ENCODE peak calls at places on chromosome 5, in five cellular contexts. D is AG04450, F is GM23338, M is brain microvascular endothelial cell, H is heart left ventricle. B is an unnamed sample.

GRCh38 chr5:160199410-160199911 is 29.8 kb upstream of the FABP6 start:
- DNase-seq in D (no peak), F (peak), M (peak), H (peak), B (peak)

GRCh38 chr5:54002183-54002770 is 308.1 kb downstream of the ARL15 start:
- DNase-seq in D (no peak), F (no peak), M (no peak), H (no peak), B (no peak)

GRCh38 chr5:93151896-93152295 is 429.1 kb downstream of the NR2F1-AS1 start:
- DNase-seq in D (no peak), F (no peak), M (no peak), H (no peak), B (no peak)

GRCh38 chr5:64680289-64680688 is 10.0 kb upstream of the SHISAL2B start:
- DNase-seq in D (no peak), F (peak), M (peak), H (no peak), B (no peak)

GRCh38 chr5:180095545-180095944 is 24.0 kb upstream of the RNF130 start:
- DNase-seq in D (no peak), F (no peak), M (no peak), H (no peak), B (no peak)

GRCh38 chr5:39191216-39191615 is 28.1 kb downstream of the FYB1 start:
- DNase-seq in D (no peak), F (no peak), M (no peak), H (no peak), B (no peak)

GRCh38 chr5:56402273-56403223 is 169.4 kb upstream of the ANKRD55 start:
- DNase-seq in D (no peak), F (peak), M (no peak), H (no peak), B (no peak)

GRCh38 chr5:67610191-67610912 is 413.8 kb upstream of the CD180 start:
- DNase-seq in D (no peak), F (no peak), M (no peak), H (no peak), B (no peak)

GRCh38 chr5:176619203-176619568 is 9.2 kb upstream of the GPRIN1 start:
- DNase-seq in D (peak), F (peak), M (peak), H (peak), B (peak)

GRCh38 chr5:143262393-143263174 is 140.9 kb downstream of the NR3C1 start:
- DNase-seq in D (peak), F (no peak), M (peak), H (no peak), B (no peak)

GRCh38 chr5:157994906-157995519 is 136.1 kb upstream of the CLINT1 start:
- DNase-seq in D (peak), F (peak), M (peak), H (peak), B (peak)

GRCh38 chr5:170451764-170452365 is 52.0 kb upstream of the KCNIP1 start:
- DNase-seq in D (no peak), F (no peak), M (peak), H (no peak), B (no peak)

GRCh38 chr5:151720195-151720594 is 33.5 kb upstream of the SPARC start:
- DNase-seq in D (no peak), F (no peak), M (no peak), H (no peak), B (no peak)

GRCh38 chr5:148913985-148914421 is 87.6 kb downstream of the ADRB2 start:
- DNase-seq in D (peak), F (peak), M (peak), H (no peak), B (no peak)

GRCh38 chr5:36788365-36788764 is 88.2 kb upstream of the NIPBL start:
- DNase-seq in D (no peak), F (no peak), M (no peak), H (no peak), B (no peak)

GRCh38 chr5:121315786-121316185 is 535.9 kb upstream of the FTMT start:
- DNase-seq in D (no peak), F (no peak), M (no peak), H (no peak), B (no peak)

GRCh38 chr5:139648205-139649081 is at the start of gene CXXC5:
- DNase-seq in D (peak), F (peak), M (peak), H (peak), B (peak)

DNA sequence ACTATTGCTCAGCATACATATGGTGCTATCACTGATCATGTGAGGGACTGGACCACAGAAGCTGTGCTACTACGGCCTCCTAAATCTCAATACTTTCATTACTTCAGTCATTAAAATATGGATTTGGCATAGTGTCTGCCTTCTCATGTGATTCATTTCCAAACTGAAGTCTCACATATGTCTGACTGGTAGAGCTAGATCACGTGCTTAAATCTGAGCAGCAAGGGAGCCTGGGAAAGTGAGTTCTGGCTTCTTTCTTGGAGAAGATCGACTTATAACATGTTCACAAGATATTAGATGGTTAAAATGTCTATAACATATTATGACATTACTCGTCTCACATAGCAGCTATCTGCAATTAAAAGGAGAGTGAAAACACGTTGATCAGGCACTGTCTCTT is 8.3 kb downstream of the KIF4B start:
- DNase-seq in D (no peak), F (no peak), M (no peak), H (no peak), B (no peak)
- TF ChIP-seq CTCF in D (no peak), F (no peak), M (no peak), H (no peak), B (no peak)

GRCh38 chr5:153707626-153708025 is 217.2 kb downstream of the GRIA1 start:
- DNase-seq in D (no peak), F (no peak), M (no peak), H (no peak), B (no peak)

GRCh38 chr5:153713913-153714312 is 223.4 kb downstream of the GRIA1 start:
- DNase-seq in D (no peak), F (peak), M (no peak), H (no peak), B (no peak)

GRCh38 chr5:153714732-153715287 is 224.3 kb downstream of the GRIA1 start:
- DNase-seq in D (no peak), F (no peak), M (no peak), H (no peak), B (no peak)

GRCh38 chr5:153712946-153713345 is 222.5 kb downstream of the GRIA1 start:
- DNase-seq in D (no peak), F (no peak), M (no peak), H (no peak), B (no peak)

GRCh38 chr5:153711755-153712154 is 221.3 kb downstream of the GRIA1 start:
- DNase-seq in D (no peak), F (no peak), M (no peak), H (no peak), B (no peak)
- TF ChIP-seq CTCF in D (peak), F (no peak), M (peak), H (peak), B (no peak)

DNA sequence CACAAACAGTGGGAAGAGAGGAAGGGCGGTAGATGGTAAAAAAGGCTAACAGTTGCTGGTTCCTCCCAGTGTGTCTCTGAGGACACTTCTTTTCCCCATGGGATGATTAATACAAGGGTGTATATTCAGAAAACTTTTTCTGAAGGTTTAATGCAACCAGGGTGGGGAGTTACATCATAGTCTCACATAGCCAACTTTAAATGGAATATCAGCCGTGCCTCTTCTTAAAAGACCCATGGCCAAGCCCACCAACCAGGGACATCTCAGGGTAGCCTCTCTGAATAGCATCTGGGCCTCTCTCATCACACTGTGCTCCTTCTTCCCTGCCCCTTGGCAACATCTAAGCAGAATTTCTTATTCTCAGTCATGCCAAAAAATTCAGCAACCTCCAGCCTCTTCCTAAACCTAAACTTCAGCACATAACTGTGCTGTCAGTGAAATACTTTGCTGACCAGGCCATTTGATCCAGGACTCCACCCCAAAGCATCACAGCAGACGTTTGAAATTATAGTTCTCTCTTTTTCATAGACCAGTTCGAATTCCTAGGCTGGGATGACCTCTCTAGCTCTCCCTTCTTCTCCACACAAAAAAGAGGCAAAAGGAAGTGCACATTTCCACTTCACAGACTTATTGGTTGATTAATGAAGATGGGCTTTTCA is 85.3 kb upstream of the RAI14 start:
- DNase-seq in D (no peak), F (no peak), M (peak), H (no peak), B (no peak)
- TF ChIP-seq CTCF in D (no peak), F (no peak), M (no peak), H (no peak), B (no peak)

GRCh38 chr5:172664018-172664417 is 23.0 kb downstream of the NEURL1B start:
- DNase-seq in D (no peak), F (peak), M (no peak), H (no peak), B (no peak)
- TF ChIP-seq CTCF in D (no peak), F (peak), M (no peak), H (no peak), B (no peak)

GRCh38 chr5:7078901-7079300 is 317.0 kb upstream of the ADCY2 start:
- DNase-seq in D (no peak), F (peak), M (no peak), H (no peak), B (no peak)
- TF ChIP-seq CTCF in D (no peak), F (peak), M (no peak), H (no peak), B (peak)